ENCODE peak calls at places on chromosomes 1 and 21, in nine cellular contexts. H is A549, T is psoas muscle, R is NCI-H1694, Z is OCI-M1, A is iPS-NIHi11, P is GM12865, X is heart left ventricle, K is retina. V is an unnamed sample.

GRCh38 chr21:37263827-37264226 is 3.3 kb downstream of the VPS26C start:
- DNase-seq in H (no peak), T (no peak), R (no peak), Z (no peak), A (no peak), P (no peak), X (no peak), K (peak), V (no peak)

GRCh38 chr1:156021087-156021416 is 301 bp upstream of the SSR2 start:
- DNase-seq in H (no peak), T (no peak), R (no peak), Z (no peak), A (no peak), P (no peak), X (no peak), K (no peak), V (no peak)

GRCh38 chr21:33980276-33980916 is 64.8 kb upstream of the ATP5PO start:
- DNase-seq in H (no peak), T (no peak), R (no peak), Z (no peak), A (no peak), P (no peak), X (no peak), K (no peak), V (no peak)

GRCh38 chr21:42374457-42374856 is 8.1 kb upstream of the TFF1 start:
- DNase-seq in H (no peak), T (no peak), R (no peak), Z (no peak), A (no peak), P (no peak), X (no peak), K (no peak), V (no peak)

GRCh38 chr1:85328713-85329376 is 52.4 kb upstream of the BCL10 start:
- DNase-seq in H (peak), T (no peak), R (no peak), Z (no peak), A (peak), P (no peak), X (no peak), K (no peak), V (no peak)

GRCh38 chr1:234607091-234608025 is 2.6 kb downstream of the IRF2BP2 start:
- DNase-seq in H (peak), T (peak), R (no peak), Z (peak), A (no peak), P (peak), X (peak), K (peak), V (peak)

GRCh38 chr1:150543500-150544143 is 5.6 kb upstream of the ADAMTSL4 start:
- DNase-seq in H (no peak), T (peak), R (no peak), Z (no peak), A (peak), P (no peak), X (no peak), K (no peak), V (peak)

GRCh38 chr1:196669051-196669450 is 17.2 kb downstream of the CFH start:
- DNase-seq in H (no peak), T (no peak), R (no peak), Z (no peak), A (no peak), P (no peak), X (no peak), K (no peak), V (no peak)

GRCh38 chr1:66242646-66243547 is 291.1 kb upstream of the SGIP1 start:
- DNase-seq in H (peak), T (peak), R (peak), Z (peak), A (peak), P (peak), X (peak), K (peak), V (peak)

GRCh38 chr1:43452789-43453441 is 816 bp downstream of the HYI start:
- DNase-seq in H (peak), T (peak), R (no peak), Z (peak), A (peak), P (no peak), X (no peak), K (peak), V (peak)

GRCh38 chr1:164716992-164717703 is 158.2 kb downstream of the PBX1 start:
- DNase-seq in H (no peak), T (no peak), R (no peak), Z (no peak), A (no peak), P (peak), X (no peak), K (no peak), V (no peak)

GRCh38 chr1:22861764-22862440 is 110.8 kb downstream of the LACTBL1 start:
- DNase-seq in H (peak), T (no peak), R (peak), Z (peak), A (peak), P (peak), X (no peak), K (peak), V (no peak)

GRCh38 chr21:23384679-23385078 is 2222.6 kb downstream of the MRPL39 start:
- DNase-seq in H (no peak), T (no peak), R (no peak), Z (no peak), A (peak), P (no peak), X (no peak), K (no peak), V (no peak)

GRCh38 chr1:215277537-215277936 is 195.0 kb downstream of the KCNK2 start:
- DNase-seq in H (no peak), T (no peak), R (no peak), Z (no peak), A (no peak), P (no peak), X (no peak), K (no peak), V (no peak)

GRCh38 chr1:103525114-103525606 is 339 bp upstream of the RNPC3 start:
- DNase-seq in H (peak), T (no peak), R (no peak), Z (peak), A (peak), P (peak), X (peak), K (peak), V (no peak)

GRCh38 chr1:28439320-28439719 is 66.5 kb upstream of the RCC1 start:
- DNase-seq in H (no peak), T (no peak), R (no peak), Z (peak), A (no peak), P (no peak), X (no peak), K (no peak), V (no peak)

GRCh38 chr1:193569696-193570269 is 383.4 kb upstream of the B3GALT2 start:
- DNase-seq in H (no peak), T (no peak), R (no peak), Z (peak), A (no peak), P (peak), X (no peak), K (no peak), V (no peak)

GRCh38 chr1:164801246-164801731 is 242.3 kb downstream of the PBX1 start:
- DNase-seq in H (no peak), T (no peak), R (no peak), Z (no peak), A (no peak), P (no peak), X (no peak), K (no peak), V (no peak)

GRCh38 chr1:230215049-230215448 is 148.0 kb downstream of the GALNT2 start:
- DNase-seq in H (peak), T (peak), R (no peak), Z (peak), A (no peak), P (no peak), X (peak), K (no peak), V (peak)

V was measured in right cardiac atrium.